ENCODE peak calls at places on chromosomes 11 and 22, in four cellular contexts. Z is epithelial cell of prostate, C is pancreas, J is GM23248. E is an unnamed sample.

GRCh38 chr11:47406896-47407745 is 1.3 kb upstream of the SLC39A13 start:
- DNase-seq in J (peak; percentile 38), C (no peak), Z (no peak), E (no peak)

GRCh38 chr11:86891020-86891419 is 64.2 kb downstream of the FZD4 start:
- DNase-seq in J (no peak), Z (no peak), C (no peak), E (no peak)

GRCh38 chr11:86592659-86593451 is 79.6 kb downstream of the ME3 start:
- DNase-seq in Z (peak; percentile 58), C (peak; percentile 75), J (peak; percentile 70), E (peak; percentile 87)

GRCh38 chr22:41263704-41264103 is 22.3 kb downstream of the RANGAP1 start:
- DNase-seq in J (peak; percentile 60), Z (no peak), C (no peak), E (no peak)

GRCh38 chr11:8906629-8907028 is 4.4 kb upstream of the AKIP1 start:
- DNase-seq in Z (peak; percentile 88), J (peak; percentile 83), C (no peak), E (peak; percentile 92)

GRCh38 chr11:69658606-69659450 is 16.3 kb downstream of the LTO1 start:
- DNase-seq in J (peak; percentile 27), Z (no peak), C (no peak), E (no peak)

GRCh38 chr11:22465620-22466019 is 127.4 kb downstream of the SLC17A6 start:
- DNase-seq in J (peak; percentile 30), Z (no peak), C (no peak), E (no peak)

GRCh38 chr11:2302844-2303626 is 1.2 kb downstream of the TSPAN32 start:
- DNase-seq in Z (no peak), J (no peak), C (peak; percentile 54), E (no peak)

GRCh38 chr11:65384301-65384889 is 1.9 kb upstream of the SLC25A45 start:
- DNase-seq in Z (no peak), C (no peak), J (peak; percentile 57), E (no peak)

GRCh38 chr11:67261635-67261941 is 4.7 kb upstream of the GRK2 start:
- DNase-seq in C (no peak), J (no peak), Z (no peak), E (no peak)

GRCh38 chr22:23152238-23153114 is 7.2 kb downstream of the RAB36 start:
- DNase-seq in Z (no peak), J (no peak), C (no peak), E (no peak)

GRCh38 chr11:116071241-116071640 is 567.0 kb upstream of the CADM1 start:
- DNase-seq in C (no peak), J (no peak), Z (no peak), E (no peak)

GRCh38 chr11:72918825-72919224 is 104.6 kb downstream of the ATG16L2 start:
- DNase-seq in Z (no peak), C (no peak), J (peak; percentile 24), E (no peak)

GRCh38 chr11:5284551-5285130 is 14.9 kb upstream of the HBE1 start:
- DNase-seq in Z (no peak), J (no peak), C (no peak), E (no peak)

GRCh38 chr11:120248551-120249278 is 8.8 kb downstream of the POU2F3 start:
- DNase-seq in C (no peak), J (peak; percentile 85), Z (peak; percentile 39), E (peak; percentile 62)

GRCh38 chr22:30202531-30203006 is 44.0 kb downstream of the LIF start:
- DNase-seq in C (peak; percentile 20), J (peak; percentile 69), Z (no peak), E (no peak)

GRCh38 chr22:30204015-30204741 is 42.4 kb downstream of the LIF start:
- DNase-seq in Z (no peak), J (no peak), C (peak; percentile 6), E (no peak)

GRCh38 chr22:30205281-30206115 is 41.1 kb downstream of the LIF start:
- DNase-seq in J (peak; percentile 97), Z (no peak), C (peak; percentile 21), E (peak; percentile 33)

GRCh38 chr22:30204742-30205111 is 41.8 kb downstream of the LIF start:
- DNase-seq in C (peak; percentile 10), Z (no peak), J (peak; percentile 93), E (no peak)

GRCh38 chr22:30201970-30202369 is 44.6 kb downstream of the LIF start:
- DNase-seq in Z (no peak), C (peak; percentile 8), J (peak; percentile 56), E (no peak)
- H3K27ac ChIP-seq in Z (peak overlapping the region; percentile 81), C (peak overlapping the region; percentile 6), J (peak overlapping the region; percentile 64), E (peak overlapping the region; percentile 70)

GRCh38 chr11:128399722-128400121 is 187.6 kb downstream of the ETS1 start:
- DNase-seq in Z (no peak), J (no peak), C (no peak), E (no peak)
- H3K27ac ChIP-seq in Z (peak overlapping the region; percentile 86), J (peak overlapping the region; percentile 67), C (no peak overlapping the region), E (no peak overlapping the region)

GRCh38 chr22:20530368-20531153 is 23.2 kb downstream of the MED15 start:
- DNase-seq in C (no peak), J (peak; percentile 96), Z (peak; percentile 86), E (peak; percentile 86)
- H3K27ac ChIP-seq in C (peak overlapping the region; percentile 20), J (peak overlapping the region; percentile 100), Z (peak overlapping the region; percentile 98), E (peak overlapping the region; percentile 100)

GRCh38 chr11:77590194-77590591 is 440 bp downstream of the AQP11 start:
- DNase-seq in J (peak; percentile 66), Z (no peak), C (no peak), E (no peak)
- H3K27ac ChIP-seq in J (no peak overlapping the region), Z (no peak overlapping the region), C (peak overlapping the region; percentile 95), E (peak overlapping the region; percentile 64)

GRCh38 chr22:29830585-29830984 is 7.5 kb downstream of the ASCC2 start:
- DNase-seq in C (no peak), Z (no peak), J (no peak), E (no peak)
- H3K27ac ChIP-seq in C (no peak overlapping the region), Z (no peak overlapping the region), J (no peak overlapping the region), E (no peak overlapping the region)

DNA sequence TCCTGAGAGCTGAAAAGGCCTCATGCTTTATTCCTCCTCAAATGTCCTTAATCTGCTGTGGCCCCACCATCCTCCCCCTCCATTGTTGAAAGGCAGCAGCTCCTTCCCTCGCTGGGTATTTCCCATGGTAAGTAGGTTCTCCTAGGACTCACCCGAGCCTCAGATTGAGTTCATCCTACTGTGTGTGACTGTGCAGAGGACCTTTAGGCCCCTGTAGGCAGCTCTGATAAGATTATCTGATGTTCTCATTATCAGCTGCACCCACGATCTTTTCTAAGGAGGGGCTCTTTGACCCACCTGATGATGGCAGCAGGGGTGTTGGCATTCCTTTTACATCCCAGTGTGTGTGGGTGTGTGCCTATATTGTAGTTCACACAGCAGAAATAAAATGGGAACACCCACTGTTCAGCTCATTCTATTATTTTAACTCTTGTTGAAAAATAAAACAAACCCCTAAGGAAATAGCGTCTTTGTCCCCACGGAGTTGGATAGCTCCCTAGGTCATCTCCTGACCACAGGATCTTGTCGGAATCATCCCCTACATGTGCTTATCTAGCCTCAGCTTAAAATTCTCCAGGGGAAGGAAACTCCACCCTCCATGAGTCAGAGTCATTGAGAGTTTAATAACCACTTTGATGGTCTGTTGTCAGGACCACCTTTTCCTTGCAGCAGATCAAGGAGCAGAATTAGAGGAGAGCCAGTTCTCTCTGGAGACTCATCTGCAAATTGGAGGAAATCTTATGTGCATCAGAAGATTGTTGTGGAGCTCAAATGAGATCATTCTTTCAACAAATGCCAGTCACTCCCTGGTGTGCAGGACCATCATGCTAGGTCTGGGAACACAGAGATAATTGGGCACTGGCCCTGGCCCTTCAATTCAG is 19.3 kb downstream of the ENDOD1 start:
- DNase-seq in C (no peak), Z (no peak), J (peak; percentile 28), E (no peak)
- H3K27ac ChIP-seq in C (no peak overlapping the region), Z (peak overlapping the region; percentile 96), J (no peak overlapping the region), E (peak overlapping the region; percentile 89)

DNA sequence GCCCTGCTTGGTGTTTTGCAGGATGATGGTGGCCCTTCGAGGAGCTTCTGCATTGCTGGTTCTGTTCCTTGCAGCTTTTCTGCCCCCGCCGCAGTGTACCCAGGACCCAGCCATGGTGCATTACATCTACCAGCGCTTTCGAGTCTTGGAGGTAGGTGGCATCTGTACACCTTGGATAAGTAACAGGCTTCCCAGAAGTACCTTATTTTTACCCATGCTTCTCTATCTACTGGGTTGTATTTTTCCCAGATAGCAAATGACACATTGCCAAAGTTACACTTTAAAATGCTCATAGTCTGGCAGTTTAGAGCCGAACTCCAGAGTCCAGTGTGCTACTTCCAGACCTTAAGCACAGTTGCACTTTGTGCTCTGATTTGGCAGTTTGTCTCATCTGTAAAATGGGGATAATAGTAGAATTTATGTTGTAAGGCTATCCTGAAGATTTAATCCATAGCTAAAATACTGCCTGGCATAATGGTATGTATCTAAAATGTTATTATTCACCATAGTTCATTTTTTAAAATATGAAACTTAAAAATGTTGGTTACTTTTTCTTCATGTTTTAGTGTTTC is 634 bp downstream of the OLFML1 start:
- DNase-seq in J (no peak), C (no peak), Z (no peak), E (no peak)
- H3K27ac ChIP-seq in J (peak overlapping the region; percentile 0), C (no peak overlapping the region), Z (no peak overlapping the region), E (peak overlapping the region; percentile 13)

DNA sequence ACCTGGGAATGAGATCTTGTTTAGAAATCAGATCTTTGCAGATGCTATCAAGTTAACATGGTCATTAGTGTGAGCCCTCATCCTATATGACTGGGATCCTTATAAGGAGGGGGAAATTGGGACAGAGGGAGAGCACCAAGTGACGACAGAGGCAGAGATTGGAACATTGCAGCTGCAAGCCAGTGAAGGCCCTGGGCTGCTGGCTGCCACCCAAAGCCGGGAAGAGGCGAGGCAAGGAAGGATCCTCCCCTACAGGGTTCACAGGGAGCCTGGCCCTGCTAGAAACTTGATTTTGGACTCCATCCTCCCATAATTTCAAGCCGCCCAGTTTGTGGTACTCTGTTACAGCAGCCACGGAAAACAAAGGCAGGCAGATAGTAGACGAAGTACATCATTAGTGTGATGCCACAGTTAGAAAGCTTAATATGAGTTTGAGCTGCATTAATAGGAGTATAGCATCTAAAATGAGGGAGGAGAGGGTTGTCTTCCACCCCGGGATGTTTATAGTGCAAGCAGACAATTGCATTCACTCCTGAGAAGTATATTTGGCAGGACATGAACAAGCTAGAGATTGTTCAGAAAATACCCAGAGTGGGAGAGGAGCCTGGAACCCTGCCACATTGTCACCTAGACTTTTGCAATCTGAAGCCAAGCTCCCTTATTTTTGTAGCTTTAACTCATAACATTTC is 56.8 kb upstream of the CLMP start:
- DNase-seq in J (peak; percentile 69), Z (no peak), C (no peak), E (no peak)
- H3K27ac ChIP-seq in J (peak overlapping the region; percentile 54), Z (no peak overlapping the region), C (no peak overlapping the region), E (no peak overlapping the region)

GRCh38 chr11:33160147-33160546 is 1.1 kb downstream of the CSTF3 start:
- DNase-seq in J (peak; percentile 71), C (no peak), Z (no peak), E (peak; percentile 25)
- H3K27ac ChIP-seq in J (peak overlapping the region; percentile 73), C (peak overlapping the region; percentile 86), Z (peak overlapping the region; percentile 57), E (no peak overlapping the region)